ENCODE peak calls at places on chromosome 17, in five cellular contexts. X is effector memory CD4-positive, alpha-beta T cell; Q is fibroblast of lung; F is IMR-90; E is astrocyte. P is an unnamed sample. For H3K27me3 and H3K4me1, the result is how much of the 10 kb centered on the place peaks cover.

GRCh38 chr17:58632324-58633314 is 59.2 kb downstream of the TEX14 start:
- DNase-seq in F (no peak), E (no peak), Q (no peak), X (no peak), P (no peak)

GRCh38 chr17:4440690-4441686 is 7.2 kb downstream of the SPNS3 start:
- DNase-seq in E (no peak), X (no peak), F (no peak), Q (no peak), P (no peak)

GRCh38 chr17:5585814-5586558 is 1.7 kb upstream of the NLRP1 start:
- DNase-seq in X (no peak), Q (peak), E (peak), F (peak), P (no peak)

GRCh38 chr17:12990926-12991325 is 26.9 kb downstream of the ELAC2 start:
- DNase-seq in E (no peak), Q (no peak), X (no peak), F (no peak), P (no peak)

GRCh38 chr17:37787055-37787720 is 42.3 kb upstream of the HNF1B start:
- DNase-seq in F (peak), X (no peak), Q (peak), E (peak), P (no peak)

GRCh38 chr17:869067-869466 is 86.9 kb downstream of the MRM3 start:
- DNase-seq in X (no peak), F (peak), Q (peak), E (peak), P (no peak)

GRCh38 chr17:59388070-59388556 is 56.7 kb downstream of the YPEL2 start:
- DNase-seq in E (no peak), F (no peak), Q (no peak), X (no peak), P (no peak)

GRCh38 chr17:29292992-29293889 is 707 bp downstream of the NUFIP2 start:
- DNase-seq in X (peak), E (peak), Q (peak), F (peak), P (peak)

GRCh38 chr17:77214743-77215142 is 74.0 kb downstream of the SEC14L1 start:
- DNase-seq in F (peak), X (no peak), Q (peak), E (no peak), P (no peak)

GRCh38 chr17:54372071-54372720 is 528.5 kb upstream of the TOM1L1 start:
- DNase-seq in X (no peak), E (no peak), Q (no peak), F (no peak), P (no peak)

GRCh38 chr17:45171338-45172231 is 9.9 kb downstream of the HEXIM2 start:
- DNase-seq in Q (no peak), F (no peak), E (no peak), X (no peak), P (no peak)

GRCh38 chr17:51319186-51319585 is 58.8 kb downstream of the UTP18 start:
- DNase-seq in E (no peak), F (no peak), Q (no peak), X (no peak), P (no peak)

GRCh38 chr17:7367083-7367482 is 12.1 kb downstream of the TMEM95 start:
- DNase-seq in X (no peak), F (no peak), E (no peak), Q (no peak), P (no peak)

GRCh38 chr17:67246398-67246647 is 1.3 kb upstream of the HELZ start:
- DNase-seq in X (no peak), Q (peak), F (peak), E (no peak), P (no peak)

GRCh38 chr17:8542599-8542998 is 87.9 kb downstream of the MYH10 start:
- DNase-seq in Q (no peak), F (no peak), E (no peak), X (no peak), P (no peak)

GRCh38 chr17:382644-383533 is 30.3 kb upstream of the RPH3AL start:
- DNase-seq in X (no peak), Q (peak), F (peak), E (peak), P (no peak)

GRCh38 chr17:76384222-76384986 is at the start of gene SPHK1:
- DNase-seq in Q (peak), F (peak), X (no peak), E (peak), P (peak)

GRCh38 chr17:64773836-64774761 is 112.0 kb upstream of the SMURF2 start:
- DNase-seq in F (peak), X (no peak), E (peak), Q (peak), P (no peak)

GRCh38 chr17:82490512-82491195 is 28.9 kb upstream of the FOXK2 start:
- DNase-seq in X (no peak), Q (no peak), F (no peak), E (no peak), P (no peak)

GRCh38 chr17:22507823-22508222 is 815.5 kb downstream of the KCNJ18 start:
- DNase-seq in E (no peak), Q (no peak), F (no peak), X (no peak), P (no peak)

GRCh38 chr17:2292100-2292499 is 11.5 kb downstream of the SMG6 start:
- DNase-seq in E (peak), X (no peak), F (peak), Q (peak), P (no peak)

GRCh38 chr17:951388-952132 is 28.0 kb downstream of the NXN start:
- DNase-seq in E (peak), X (no peak), Q (peak), F (peak), P (no peak)

GRCh38 chr17:47643116-47643515 is 6.6 kb upstream of the KPNB1 start:
- DNase-seq in F (no peak), E (no peak), Q (no peak), X (no peak), P (no peak)

GRCh38 chr17:11986939-11987329 is 10.3 kb downstream of the ZNF18 start:
- DNase-seq in X (no peak), Q (peak), F (peak), E (peak), P (no peak)

GRCh38 chr17:40540448-40540847 is 24.8 kb downstream of the CCR7 start:
- DNase-seq in Q (no peak), X (peak), E (no peak), F (no peak), P (peak)

GRCh38 chr17:28498652-28499365 is 7.3 kb upstream of the FOXN1 start:
- DNase-seq in Q (no peak), F (no peak), E (no peak), X (no peak), P (no peak)

GRCh38 chr17:78951967-78952551 is 26.9 kb upstream of the TIMP2 start:
- DNase-seq in Q (no peak), F (peak), X (no peak), E (no peak), P (no peak)

GRCh38 chr17:72535346-72535745 is 414.5 kb downstream of the SOX9 start:
- DNase-seq in X (no peak), E (no peak), F (no peak), Q (no peak), P (no peak)

DNA sequence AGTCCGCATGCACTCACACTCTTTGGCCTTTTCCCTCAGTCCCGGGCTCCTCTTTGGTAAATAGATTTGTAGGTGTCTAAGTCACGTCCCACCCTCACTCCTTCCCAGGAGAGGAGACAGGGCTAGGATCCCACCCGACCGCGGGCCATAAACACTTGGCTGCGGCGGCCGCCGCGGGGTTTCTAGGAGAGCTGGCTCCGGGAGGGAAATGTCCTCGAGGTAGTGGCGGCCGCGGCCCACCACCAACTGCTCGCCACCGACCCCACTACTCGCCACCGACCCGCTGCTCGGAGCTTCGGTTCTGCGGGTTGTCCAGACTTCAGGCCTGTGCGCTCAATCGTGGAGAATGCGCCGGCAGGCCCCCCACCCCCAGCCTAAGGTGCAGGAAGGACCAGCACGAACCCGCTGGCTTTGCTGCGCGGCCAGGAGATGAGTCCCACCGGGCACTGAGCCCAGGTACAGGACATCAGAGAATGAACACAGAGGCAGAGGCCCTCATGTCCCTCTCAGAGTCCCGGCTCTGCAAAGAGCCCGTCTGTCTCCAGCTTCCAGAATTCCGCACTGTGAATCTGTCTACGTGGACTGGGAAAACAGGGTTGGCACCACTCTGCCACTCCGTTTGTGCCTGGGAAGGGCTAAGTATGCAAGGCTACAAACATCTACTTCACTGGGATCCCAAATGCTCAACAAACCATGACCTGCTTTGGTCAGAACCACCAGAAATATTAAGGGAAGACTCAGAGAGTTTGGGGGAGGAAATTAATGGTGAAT is 2.5 kb downstream of the PRAC2 start:
- DNase-seq in Q (no peak), F (no peak), E (no peak), X (no peak), P (no peak)
- H3K27me3 ChIP-seq in Q (half or more), F (half or more), E (half or more), X (half or more), P (half or more)

GRCh38 chr17:16273929-16274339 is 56.9 kb downstream of the PIGL start:
- DNase-seq in E (no peak), Q (no peak), X (no peak), F (no peak), P (no peak)
- H3K27ac ChIP-seq in E (peak), Q (no peak), X (no peak), F (no peak), P (no peak)

GRCh38 chr17:70169707-70170597 is 620 bp downstream of the KCNJ2 start:
- DNase-seq in Q (peak), F (peak), X (no peak), E (no peak), P (no peak)

GRCh38 chr17:70172921-70173320 is 3.6 kb downstream of the KCNJ2 start:
- DNase-seq in Q (peak), E (peak), F (no peak), X (no peak), P (no peak)

GRCh38 chr17:70172449-70172848 is 3.1 kb downstream of the KCNJ2 start:
- DNase-seq in E (no peak), Q (peak), X (no peak), F (peak), P (no peak)

GRCh38 chr17:70171159-70171558 is 1.8 kb downstream of the KCNJ2 start:
- DNase-seq in X (no peak), Q (no peak), F (no peak), E (no peak), P (no peak)

DNA sequence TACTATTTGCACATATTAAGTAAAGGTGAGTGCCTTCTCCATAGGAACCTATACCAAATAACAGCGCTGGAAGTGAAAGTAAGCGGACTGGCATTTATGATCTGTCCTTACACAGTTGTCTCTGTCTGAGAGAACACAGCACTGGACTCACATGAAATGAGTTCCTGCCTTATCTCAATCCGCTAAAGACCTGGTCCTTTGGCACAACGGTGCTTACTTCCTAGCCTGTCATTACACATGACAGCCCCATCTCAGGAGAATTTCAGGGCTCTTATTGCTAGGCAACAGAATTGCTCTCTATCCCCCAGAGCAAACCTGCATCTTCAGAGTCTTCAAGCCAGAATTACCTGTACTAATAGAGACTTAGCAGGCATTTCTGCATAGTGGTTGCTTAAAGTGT is 4.3 kb downstream of the KCNJ2 start:
- DNase-seq in F (no peak), E (no peak), Q (no peak), X (no peak), P (no peak)
- H3K4me1 ChIP-seq in F (under half), E (under half), Q (under half), X (under half), P (under half)

GRCh38 chr17:74292495-74292894 is 18.5 kb downstream of the DNAI2 start:
- DNase-seq in E (no peak), Q (no peak), X (no peak), F (no peak), P (no peak)
- H3K27me3 ChIP-seq in E (under half), Q (under half), X (under half), F (under half), P (under half)

DNA sequence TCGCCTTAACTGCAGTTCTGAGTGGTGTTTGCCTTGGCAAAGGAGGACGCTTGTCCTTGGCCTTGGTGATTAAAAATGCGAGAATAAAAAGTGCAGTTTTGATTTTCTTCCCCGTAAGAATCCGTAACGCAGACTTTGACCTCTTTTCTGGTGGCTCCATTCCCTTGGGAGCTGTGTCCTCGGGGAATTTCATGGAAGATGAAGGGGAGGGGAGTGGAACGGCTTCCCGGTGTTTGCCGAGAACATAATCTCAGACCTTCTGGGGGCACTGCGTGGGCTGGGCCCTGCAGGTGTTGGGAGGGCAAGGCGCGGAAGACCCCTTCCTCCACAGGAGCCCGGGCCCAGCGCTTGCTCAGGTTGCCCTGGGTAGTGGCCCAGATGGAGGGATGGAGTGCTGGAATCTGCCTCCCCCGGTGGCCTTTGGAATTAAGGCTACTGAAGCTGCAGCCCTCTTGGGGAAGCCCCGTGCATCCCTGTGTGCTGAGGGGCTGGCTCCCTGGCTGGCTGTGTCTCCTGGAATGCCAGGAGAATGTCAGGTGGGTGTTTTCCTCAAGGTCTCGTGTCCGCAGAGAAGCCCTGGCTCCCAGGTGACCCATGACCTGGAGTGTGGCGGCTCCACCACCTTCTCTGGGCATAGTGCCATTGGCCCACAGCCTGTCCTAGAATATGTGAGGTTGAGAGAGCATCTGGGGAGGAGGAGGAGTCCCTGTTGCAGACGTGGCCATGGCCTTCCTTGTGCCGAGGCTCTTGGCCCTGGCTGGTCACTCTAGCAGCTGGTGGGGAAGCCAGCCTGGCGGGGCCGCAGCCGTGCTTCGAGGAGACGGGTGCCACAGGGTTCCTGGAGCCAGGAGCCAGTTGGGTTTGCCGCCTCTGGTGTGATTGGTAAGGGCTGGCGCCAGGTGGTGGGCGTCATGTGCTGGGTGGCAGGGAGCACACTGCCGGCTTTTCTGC is 3.1 kb downstream of the BAIAP2 start:
- DNase-seq in Q (no peak), X (no peak), F (no peak), E (no peak), P (no peak)
- H3K27ac ChIP-seq in Q (no peak), X (no peak), F (no peak), E (no peak), P (no peak)